ENCODE peak calls at places on chromosome 16, in five cellular contexts. C is cardiac muscle cell; R is naive thymus-derived CD4-positive, alpha-beta T cell; A is fibroblast of lung; H is CD4-positive, CD25-positive, alpha-beta regulatory T cell. P is an unnamed sample.

GRCh38 chr16:56606071-56606687 is 2.2 kb upstream of the MT2A start:
- DNase-seq in C (no peak), R (no peak), A (no peak), H (no peak), P (no peak)

GRCh38 chr16:13994239-13995106 is 74.5 kb downstream of the ERCC4 start:
- DNase-seq in C (peak), R (no peak), A (peak), H (no peak), P (no peak)

GRCh38 chr16:53054670-53055485 is at the start of gene CHD9:
- DNase-seq in C (peak), R (peak), A (peak), H (peak), P (peak)

GRCh38 chr16:10170016-10170415 is 12.2 kb downstream of the GRIN2A start:
- DNase-seq in C (no peak), R (no peak), A (no peak), H (no peak), P (no peak)

GRCh38 chr16:57115504-57116182 is 23.3 kb downstream of the CPNE2 start:
- DNase-seq in C (no peak), R (no peak), A (peak), H (no peak), P (no peak)

GRCh38 chr16:23952128-23953041 is 116.6 kb downstream of the PRKCB start:
- DNase-seq in C (peak), R (peak), A (no peak), H (no peak), P (no peak)

GRCh38 chr16:81495321-81496234 is 51.0 kb downstream of the CMIP start:
- DNase-seq in C (no peak), R (no peak), A (no peak), H (no peak), P (no peak)

GRCh38 chr16:49469930-49470451 is 96.4 kb downstream of the C16orf78 start:
- DNase-seq in C (no peak), R (no peak), A (no peak), H (no peak), P (no peak)

GRCh38 chr16:27156531-27156930 is 46.8 kb upstream of the KDM8 start:
- DNase-seq in C (no peak), R (no peak), A (no peak), H (no peak), P (no peak)

GRCh38 chr16:58020628-58021521 is 4.7 kb upstream of the MMP15 start:
- DNase-seq in C (peak), R (peak), A (peak), H (peak), P (peak)

GRCh38 chr16:50479771-50480170 is 68.4 kb upstream of the NKD1 start:
- DNase-seq in C (no peak), R (no peak), A (no peak), H (no peak), P (no peak)

GRCh38 chr16:27302126-27302525 is 11.6 kb upstream of the IL4R start:
- DNase-seq in C (no peak), R (no peak), A (no peak), H (no peak), P (no peak)

GRCh38 chr16:11361043-11361442 is 15.8 kb downstream of the RMI2 start:
- DNase-seq in C (no peak), R (no peak), A (peak), H (no peak), P (no peak)

GRCh38 chr16:66923866-66924265 is 1.5 kb downstream of the RRAD start:
- DNase-seq in C (no peak), R (no peak), A (no peak), H (no peak), P (no peak)
- H3K4me3 ChIP-seq in C (peak), R (no peak), A (peak), H (no peak), P (no peak)

GRCh38 chr16:80437707-80438106 is 103.1 kb upstream of the DYNLRB2 start:
- DNase-seq in C (no peak), R (no peak), A (no peak), H (no peak), P (no peak)

GRCh38 chr16:80441935-80442334 is 98.9 kb upstream of the DYNLRB2 start:
- DNase-seq in C (no peak), R (no peak), A (no peak), H (no peak), P (no peak)

GRCh38 chr16:80436510-80436909 is 104.3 kb upstream of the DYNLRB2 start:
- DNase-seq in C (no peak), R (no peak), A (no peak), H (no peak), P (no peak)

DNA sequence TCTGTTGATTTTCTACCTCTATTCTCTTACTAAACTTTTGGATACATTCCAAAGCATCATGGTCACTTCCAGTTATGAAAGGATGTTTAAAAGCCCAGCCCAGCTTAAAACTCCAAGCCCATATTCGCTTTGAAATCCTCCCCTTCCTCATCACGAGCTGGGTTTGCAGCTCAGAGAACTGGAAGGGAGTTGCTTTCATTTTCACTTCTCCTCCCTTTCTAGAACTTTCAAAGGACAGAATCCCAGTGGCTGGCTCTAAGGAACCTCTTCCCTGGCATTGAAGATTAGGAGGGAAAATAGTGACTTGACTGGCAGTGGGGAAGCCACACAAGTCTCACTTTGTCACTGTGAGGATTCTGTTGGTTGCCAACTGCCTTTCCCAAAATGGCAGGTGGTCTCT is 100.1 kb upstream of the DYNLRB2 start:
- DNase-seq in C (no peak), R (no peak), A (no peak), H (no peak), P (no peak)
- H3K4me3 ChIP-seq in C (no peak), R (no peak), A (no peak), H (peak), P (no peak)

DNA sequence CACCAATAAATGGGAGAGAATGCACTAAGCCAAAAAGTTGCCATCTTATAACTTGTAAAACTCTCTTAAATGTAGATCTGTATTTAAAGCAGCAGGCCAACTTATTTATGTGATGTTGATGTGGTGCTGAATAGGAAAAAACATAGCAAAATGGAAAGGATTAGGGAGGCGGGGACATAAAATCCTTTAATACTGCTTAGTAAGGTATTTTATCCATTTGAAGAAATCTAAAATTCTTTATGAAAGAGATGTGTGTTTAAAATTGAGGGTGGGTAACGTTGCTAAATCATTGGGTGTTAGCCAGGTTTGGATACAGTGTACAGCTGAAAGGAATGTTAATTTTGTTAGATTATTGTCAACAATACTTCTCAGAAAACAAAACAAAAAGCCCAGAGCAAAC is 14.3 kb downstream of the SNTB2 start:
- DNase-seq in C (no peak), R (no peak), A (no peak), H (no peak), P (no peak)
- H3K4me3 ChIP-seq in C (no peak), R (no peak), A (no peak), H (no peak), P (no peak)

GRCh38 chr16:68367891-68368601 is 57.2 kb downstream of the PRMT7 start:
- DNase-seq in C (no peak), R (no peak), A (no peak), H (no peak), P (no peak)
- H3K4me3 ChIP-seq in C (no peak), R (no peak), A (no peak), H (no peak), P (no peak)

DNA sequence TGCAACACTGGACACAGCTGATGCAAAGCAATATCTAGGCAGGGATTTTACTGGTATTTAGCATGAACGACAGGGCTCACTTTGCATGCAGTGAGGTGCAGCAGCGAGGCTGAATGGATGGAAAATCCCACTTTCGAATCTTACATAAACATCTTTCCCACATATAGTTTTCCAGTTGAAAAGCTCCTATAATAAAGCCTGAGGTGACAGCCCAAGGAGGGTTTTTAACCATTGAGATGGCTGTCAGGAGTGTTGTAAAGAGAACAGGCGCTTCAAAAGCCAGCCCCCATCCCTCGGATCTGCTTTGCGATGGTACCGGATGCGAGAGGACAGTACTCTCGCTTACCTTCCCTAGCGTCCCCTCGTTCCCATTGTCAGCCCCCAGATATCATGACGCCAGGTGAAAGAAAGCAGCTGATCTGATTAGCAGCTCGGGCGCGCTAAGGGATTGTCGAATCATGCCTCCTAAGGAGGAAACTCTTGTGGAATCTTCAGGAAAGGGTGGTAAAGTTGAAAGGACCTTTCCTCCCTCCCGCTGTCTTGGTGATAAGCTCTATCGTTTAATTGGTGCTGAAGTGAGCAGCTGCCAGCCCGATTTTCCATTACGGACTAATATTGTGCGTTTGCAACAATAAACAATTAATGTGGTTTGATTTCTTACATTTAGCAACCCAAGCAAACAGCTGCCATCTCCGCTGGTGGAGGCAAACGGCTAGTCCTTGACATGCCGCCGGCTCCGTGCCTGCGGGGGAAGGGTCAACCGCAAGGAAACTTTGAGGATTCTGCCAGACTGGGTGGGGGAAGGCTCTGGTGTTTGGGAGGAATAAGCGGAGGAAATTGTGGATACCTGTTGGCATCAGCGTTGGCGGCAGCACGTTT is 1.8 kb downstream of the CDH8 start:
- DNase-seq in C (peak), R (no peak), A (no peak), H (no peak), P (no peak)
- H3K4me3 ChIP-seq in C (peak), R (no peak), A (no peak), H (no peak), P (no peak)

DNA sequence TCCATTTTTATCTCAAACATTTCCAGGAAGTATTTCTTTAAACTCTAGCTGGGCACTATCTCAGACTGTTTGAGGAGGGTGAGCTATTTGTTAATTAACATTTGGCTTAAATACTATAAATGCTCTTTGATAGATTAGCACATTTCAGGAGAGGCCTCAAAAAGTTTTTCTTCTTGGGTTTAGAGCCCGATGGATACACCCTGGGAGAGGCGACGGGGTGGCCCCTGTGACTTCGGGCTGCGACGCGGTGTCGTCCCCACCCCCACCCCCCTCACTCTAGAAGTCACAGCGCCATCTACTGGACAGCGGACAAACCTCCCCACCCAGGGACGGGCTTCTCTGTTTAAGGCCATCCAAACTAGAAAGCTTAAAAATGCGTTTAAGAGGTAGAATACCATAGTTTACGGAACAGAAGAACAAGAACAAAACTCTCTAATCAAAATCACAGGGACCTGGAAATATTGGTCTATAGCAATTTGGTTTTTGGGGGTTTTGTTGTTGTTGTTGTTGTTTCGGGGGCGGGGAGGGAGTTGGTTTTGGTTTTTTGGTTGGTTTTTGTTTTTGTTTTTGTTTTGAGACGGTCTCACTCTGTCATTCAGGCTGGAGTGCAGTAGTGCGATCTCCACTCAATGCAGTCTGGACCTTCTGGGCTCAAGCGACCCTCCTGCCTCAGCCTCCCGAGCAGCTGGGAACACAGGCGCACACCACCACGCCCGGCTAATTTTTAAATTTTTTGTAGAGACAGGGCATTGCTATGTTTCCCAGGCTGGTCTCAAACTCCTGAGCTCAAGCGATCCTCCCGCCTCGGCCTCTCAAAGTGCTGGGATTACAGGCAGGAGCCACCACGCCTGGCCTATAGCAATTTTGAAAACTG is 254.4 kb downstream of the C16orf95 start:
- DNase-seq in C (peak), R (peak), A (peak), H (peak), P (peak)
- H3K4me3 ChIP-seq in C (peak), R (no peak), A (peak), H (no peak), P (no peak)

GRCh38 chr16:4501071-4501478 is 24.9 kb downstream of the HMOX2 start:
- DNase-seq in C (no peak), R (no peak), A (peak), H (no peak), P (no peak)
- H3K4me3 ChIP-seq in C (no peak), R (no peak), A (peak), H (no peak), P (no peak)